ENCODE peak calls at places on chromosomes 12 and 14, in five cellular contexts. Q is tibial artery, N is AG04450, E is psoas muscle, I is lower lobe of right lung. O is an unnamed sample.

GRCh38 chr14:64891839-64892375 is 12.2 kb upstream of the SPTB start:
- DNase-seq in Q (no peak), N (peak; percentile 34), E (no peak), I (no peak), O (no peak)

GRCh38 chr14:103803661-103804060 is 43.7 kb downstream of the PPP1R13B start:
- DNase-seq in Q (no peak), N (no peak), E (no peak), I (no peak), O (no peak)

GRCh38 chr14:99556134-99556791 is 47.7 kb downstream of the CCDC85C start:
- DNase-seq in Q (no peak), N (no peak), E (no peak), I (no peak), O (no peak)

GRCh38 chr12:31961137-31961536 is 1.9 kb downstream of the RESF1 start:
- DNase-seq in Q (no peak), N (no peak), E (no peak), I (no peak), O (no peak)

GRCh38 chr14:93894992-93895391 is 32.2 kb upstream of the FAM181A start:
- DNase-seq in Q (no peak), N (no peak), E (no peak), I (no peak), O (no peak)

GRCh38 chr14:73748858-73749357 is 34.7 kb upstream of the PNMA1 start:
- DNase-seq in Q (no peak), N (no peak), E (no peak), I (no peak), O (no peak)

GRCh38 chr12:49293056-49293956 is 1.6 kb upstream of the PRPH start:
- DNase-seq in Q (peak; percentile 36), N (no peak), E (peak; percentile 66), I (no peak), O (peak; percentile 61)

GRCh38 chr12:34395056-34396005 is 373.0 kb downstream of the ALG10 start:
- DNase-seq in Q (no peak), N (no peak), E (peak; percentile 26), I (peak; percentile 23), O (peak; percentile 32)

GRCh38 chr12:531951-532585 is 72.3 kb downstream of the B4GALNT3 start:
- DNase-seq in Q (no peak), N (no peak), E (no peak), I (no peak), O (no peak)

GRCh38 chr12:14416658-14417057 is 51.2 kb downstream of the ATF7IP start:
- DNase-seq in Q (no peak), N (peak; percentile 82), E (no peak), I (no peak), O (no peak)

GRCh38 chr12:49260165-49260564 is 4.7 kb upstream of the TUBA1C start:
- DNase-seq in Q (no peak), N (no peak), E (no peak), I (no peak), O (no peak)

GRCh38 chr12:17216156-17216555 is 610.2 kb upstream of the LMO3 start:
- DNase-seq in Q (no peak), N (no peak), E (no peak), I (no peak), O (no peak)

GRCh38 chr12:10974965-10975364 is 11.7 kb downstream of the TAS2R50 start:
- DNase-seq in Q (no peak), N (no peak), E (no peak), I (no peak), O (no peak)

GRCh38 chr14:96038558-96038919 is 623 bp upstream of the C14orf132 start:
- DNase-seq in Q (no peak), N (no peak), E (no peak), I (no peak), O (no peak)

GRCh38 chr14:96040836-96041371 is 1.7 kb downstream of the C14orf132 start:
- DNase-seq in Q (no peak), N (no peak), E (no peak), I (no peak), O (no peak)

GRCh38 chr14:96038920-96039632 is at the start of gene C14orf132:
- DNase-seq in Q (peak; percentile 72), N (no peak), E (peak; percentile 75), I (peak; percentile 79), O (peak; percentile 89)

GRCh38 chr14:96039633-96040311 is 610 bp downstream of the C14orf132 start:
- DNase-seq in Q (peak; percentile 30), N (no peak), E (no peak), I (peak; percentile 55), O (peak; percentile 73)

DNA sequence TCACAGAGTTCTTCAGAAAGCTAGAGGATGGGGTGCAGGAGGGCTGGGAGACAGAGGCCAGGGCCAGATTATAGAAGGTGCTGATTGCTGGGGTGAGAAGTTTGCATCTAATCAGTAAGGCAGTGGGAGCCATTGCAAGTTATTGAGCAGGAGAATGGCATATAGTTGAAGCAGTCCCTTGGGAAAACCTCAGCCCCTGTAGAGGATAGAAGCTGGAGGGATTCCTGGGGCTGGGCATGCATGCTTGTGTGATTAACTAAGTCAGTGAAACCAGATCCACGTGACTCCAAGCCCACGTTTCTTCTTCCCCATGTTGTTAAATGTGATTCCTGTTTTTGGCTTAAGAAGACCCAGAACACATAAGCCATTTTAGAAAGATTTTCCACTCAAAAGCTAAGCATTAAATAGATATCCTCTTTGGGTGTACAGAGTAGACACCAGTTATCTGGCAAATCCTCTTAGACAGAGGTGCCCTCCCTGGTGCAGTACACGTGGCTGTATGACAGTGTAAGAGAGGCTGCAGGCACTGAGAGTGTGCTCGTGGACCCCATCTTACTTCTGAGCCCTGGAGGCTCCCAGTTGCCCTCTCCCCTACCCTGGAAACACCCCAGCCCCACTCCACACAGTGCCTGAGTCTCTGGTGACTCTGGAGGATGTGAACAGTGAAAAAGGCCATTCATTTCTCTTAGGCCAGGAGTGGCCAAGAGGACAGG is 3.2 kb downstream of the C14orf132 start:
- DNase-seq in Q (no peak), N (peak; percentile 52), E (no peak), I (no peak), O (no peak)
- H3K4me3 ChIP-seq in Q (no peak overlapping the region), N (no peak overlapping the region), E (no peak overlapping the region), I (no peak overlapping the region), O (no peak overlapping the region)

GRCh38 chr14:20138520-20138919 is at the start of gene OR4N5:
- DNase-seq in Q (no peak), N (no peak), E (no peak), I (no peak), O (no peak)
- H3K9me3 ChIP-seq in Q (no peaks in the 10 kb centered on the region), N (peaks cover 6% of the 10 kb centered on the region), E (no peaks in the 10 kb centered on the region), I (no peaks in the 10 kb centered on the region), O (no peaks in the 10 kb centered on the region)

GRCh38 chr12:65568517-65568916 is 255.8 kb upstream of the HMGA2 start:
- DNase-seq in Q (no peak), N (peak; percentile 39), E (no peak), I (no peak), O (no peak)

GRCh38 chr12:65566776-65567175 is 257.5 kb upstream of the HMGA2 start:
- DNase-seq in Q (no peak), N (no peak), E (no peak), I (no peak), O (no peak)

GRCh38 chr12:65561798-65562382 is 262.4 kb upstream of the HMGA2 start:
- DNase-seq in Q (no peak), N (peak; percentile 30), E (no peak), I (no peak), O (no peak)

GRCh38 chr12:65567820-65568219 is 256.5 kb upstream of the HMGA2 start:
- DNase-seq in Q (no peak), N (no peak), E (no peak), I (no peak), O (no peak)

GRCh38 chr12:65565601-65566560 is 258.4 kb upstream of the HMGA2 start:
- DNase-seq in Q (no peak), N (peak; percentile 96), E (no peak), I (no peak), O (no peak)
- TF ChIP-seq CTCF in Q (no peak), N (peak; percentile 32), E (no peak), I (no peak), O (no peak)

GRCh38 chr12:6905414-6906040 is 905 bp downstream of the LRRC23 start:
- DNase-seq in Q (no peak), N (no peak), E (no peak), I (peak; percentile 24), O (no peak)
- H3K4me3 ChIP-seq in Q (peak overlapping the region; percentile 65), N (peak overlapping the region; percentile 96), E (peak overlapping the region; percentile 91), I (peak overlapping the region; percentile 68), O (peak overlapping the region; percentile 63)

GRCh38 chr14:101762530-101763101 is 1.1 kb downstream of the PPP2R5C start:
- DNase-seq in Q (no peak), N (no peak), E (no peak), I (no peak), O (no peak)

GRCh38 chr14:101761032-101761880 is at the start of gene PPP2R5C:
- DNase-seq in Q (peak; percentile 89), N (peak; percentile 68), E (peak; percentile 96), I (peak; percentile 95), O (peak; percentile 98)

GRCh38 chr14:101763941-101764709 is 2.6 kb downstream of the PPP2R5C start:
- DNase-seq in Q (no peak), N (no peak), E (no peak), I (no peak), O (no peak)

GRCh38 chr14:101760138-101761011 is 1.1 kb upstream of the PPP2R5C start:
- DNase-seq in Q (peak; percentile 96), N (peak; percentile 99), E (peak; percentile 99), I (peak; percentile 98), O (peak; percentile 99)

GRCh38 chr14:101761881-101762529 is 496 bp downstream of the PPP2R5C start:
- DNase-seq in Q (no peak), N (no peak), E (no peak), I (peak; percentile 71), O (peak; percentile 82)
- H3K9me3 ChIP-seq in Q (no peaks in the 10 kb centered on the region), N (no peaks in the 10 kb centered on the region), E (no peaks in the 10 kb centered on the region), I (no peaks in the 10 kb centered on the region), O (no peaks in the 10 kb centered on the region)

GRCh38 chr12:25827747-25828146 is 130.7 kb upstream of the RASSF8 start:
- DNase-seq in Q (no peak), N (no peak), E (no peak), I (no peak), O (no peak)

GRCh38 chr12:25827141-25827540 is 131.3 kb upstream of the RASSF8 start:
- DNase-seq in Q (no peak), N (no peak), E (no peak), I (no peak), O (no peak)

GRCh38 chr12:25830456-25830855 is 128.0 kb upstream of the RASSF8 start:
- DNase-seq in Q (no peak), N (no peak), E (no peak), I (no peak), O (no peak)

GRCh38 chr12:25828188-25828587 is 130.3 kb upstream of the RASSF8 start:
- DNase-seq in Q (no peak), N (no peak), E (no peak), I (no peak), O (no peak)

GRCh38 chr12:25829192-25829591 is 129.3 kb upstream of the RASSF8 start:
- DNase-seq in Q (peak; percentile 46), N (peak; percentile 91), E (no peak), I (no peak), O (no peak)
- TF ChIP-seq CTCF in Q (no peak), N (no peak), E (no peak), I (no peak), O (no peak)